ENCODE peak calls at places on chromosomes 6 and 20, in four cellular contexts. X is adrenal gland, M is esophagus squamous epithelium, P is gastrocnemius medialis. D is an unnamed sample. For H3K4me1, the result is how much of the 10 kb centered on the place peaks cover.

GRCh38 chr20:46323557-46323956 is 15.3 kb upstream of the CDH22 start:
- DNase-seq in X (no peak), M (no peak), P (no peak), D (no peak)

GRCh38 chr6:6614096-6614964 is 25.8 kb downstream of the LY86 start:
- DNase-seq in X (no peak), M (no peak), P (no peak), D (peak)

GRCh38 chr20:10984899-10985298 is 311.1 kb upstream of the JAG1 start:
- DNase-seq in X (no peak), M (no peak), P (no peak), D (no peak)

GRCh38 chr6:42532038-42532669 is 31.7 kb upstream of the UBR2 start:
- DNase-seq in X (peak), M (no peak), P (no peak), D (no peak)

GRCh38 chr6:14781707-14782306 is 464.1 kb upstream of the JARID2 start:
- DNase-seq in X (no peak), M (no peak), P (no peak), D (no peak)

GRCh38 chr20:18188446-18188845 is 50.8 kb downstream of the KAT14 start:
- DNase-seq in X (no peak), M (no peak), P (no peak), D (no peak)

GRCh38 chr6:32752580-32752979 is 10.8 kb downstream of the HLA-DQB2 start:
- DNase-seq in X (no peak), M (no peak), P (no peak), D (no peak)

GRCh38 chr6:53734473-53735299 is 60.1 kb upstream of the LRRC1 start:
- DNase-seq in X (peak), M (no peak), P (no peak), D (no peak)

GRCh38 chr20:39070484-39071231 is 108.5 kb downstream of the DHX35 start:
- DNase-seq in X (peak), M (no peak), P (no peak), D (no peak)

GRCh38 chr6:135594000-135594399 is 96.5 kb upstream of the AHI1 start:
- DNase-seq in X (no peak), M (no peak), P (no peak), D (no peak)
- TF ChIP-seq POLR2A in X (no peak), M (no peak), P (no peak), D (no peak)

GRCh38 chr6:39204646-39205244 is 24.5 kb downstream of the KCNK5 start:
- DNase-seq in X (no peak), M (no peak), P (no peak), D (no peak)
- H3K4me1 ChIP-seq in X (under half), M (under half), P (under half), D (under half)

GRCh38 chr6:101401792-101402617 is 8.5 kb downstream of the GRIK2 start:
- DNase-seq in X (no peak), M (no peak), P (no peak), D (no peak)

GRCh38 chr6:101403566-101403965 is 10.1 kb downstream of the GRIK2 start:
- DNase-seq in X (no peak), M (no peak), P (no peak), D (no peak)

GRCh38 chr6:101400341-101400740 is 6.8 kb downstream of the GRIK2 start:
- DNase-seq in X (no peak), M (no peak), P (no peak), D (no peak)

GRCh38 chr6:101404767-101405166 is 11.3 kb downstream of the GRIK2 start:
- DNase-seq in X (no peak), M (no peak), P (no peak), D (no peak)

DNA sequence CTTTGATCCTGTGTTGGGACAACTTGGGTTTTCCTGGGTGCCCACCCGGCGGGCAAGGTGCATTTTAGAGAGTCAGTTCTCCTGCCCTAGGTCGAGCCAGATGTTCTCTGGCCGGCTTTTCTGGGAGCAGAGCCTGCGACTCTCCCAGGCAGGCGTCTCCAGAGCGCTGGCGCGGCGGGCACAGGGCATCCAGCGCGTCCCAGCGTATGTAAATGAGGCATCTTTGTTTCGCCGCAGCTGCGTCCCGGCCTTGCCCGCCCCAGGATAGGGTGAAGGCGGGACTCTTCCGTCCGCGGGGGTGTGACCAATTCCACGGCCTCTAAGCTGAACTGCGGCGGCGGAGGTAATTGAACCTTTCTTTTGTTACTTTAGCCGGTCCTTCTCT is 9.1 kb downstream of the GRIK2 start:
- DNase-seq in X (no peak), M (no peak), P (no peak), D (no peak)
- H3K4me3 ChIP-seq in X (no peak), M (no peak), P (no peak), D (no peak)

DNA sequence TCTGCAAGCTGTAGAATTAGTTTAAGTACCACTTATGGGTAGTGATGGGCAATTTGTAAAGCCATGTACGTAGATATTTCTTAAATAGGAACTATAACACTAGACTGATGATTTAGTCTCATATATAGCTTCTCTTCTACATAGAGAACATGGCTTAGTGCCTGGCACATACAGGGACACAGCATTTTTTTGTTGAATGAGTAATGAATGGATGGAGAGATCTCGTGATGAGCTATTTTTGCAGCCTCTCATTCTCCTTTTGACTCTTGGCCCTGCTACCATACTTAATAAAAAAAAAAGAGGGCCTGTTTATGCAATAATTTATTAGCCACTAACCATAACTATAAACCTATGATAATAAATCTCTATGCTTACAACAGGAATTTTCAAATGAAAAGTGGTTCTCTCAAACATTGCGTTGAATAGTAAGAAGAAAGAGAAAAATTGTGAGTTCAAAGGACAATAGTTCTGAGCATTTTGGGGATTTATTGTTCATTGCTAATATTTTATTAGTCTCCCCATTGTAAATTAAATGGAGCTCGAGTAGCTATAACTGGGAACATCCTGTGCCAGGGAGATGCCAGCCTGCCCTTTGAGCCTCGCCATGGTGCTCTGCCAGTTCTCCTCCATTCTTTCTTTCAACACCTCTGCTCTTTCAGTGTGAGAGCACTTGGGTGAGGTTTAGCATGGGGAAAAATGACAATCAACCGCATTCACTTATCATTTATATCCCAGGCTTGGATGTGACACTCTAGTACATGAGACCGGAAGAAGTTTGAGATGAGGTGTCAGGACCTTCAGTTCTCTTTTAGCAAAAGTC is 14.7 kb upstream of the RCAN2 start:
- DNase-seq in X (no peak), M (no peak), P (peak), D (no peak)
- TF ChIP-seq POLR2A in X (no peak), M (no peak), P (no peak), D (no peak)

D was measured in breast epithelium.